ENCODE peak calls at places on chromosome 17, in eight cellular contexts. D, A, Z, N, O, C, M and T are unnamed samples.
A peak's percentile ranks its signal among the peaks of the same experiment; 100 is the strongest.

GRCh38 chr17:28335201-28335958 is at the start of the genes IFT20 and TNFAIP1:
- DNase-seq in O (peak; percentile 100), A (peak; percentile 98), D (peak; percentile 100), C (peak; percentile 100), Z (peak; percentile 97), N (peak; percentile 98), M (peak; percentile 98), T (peak; percentile 99)

GRCh38 chr17:16472539-16472938 is 19.5 kb downstream of the LRRC75A start:
- DNase-seq in A (no peak), C (peak; percentile 82), O (no peak), D (no peak), M (no peak), Z (no peak), N (no peak), T (no peak)

GRCh38 chr17:1275962-1276736 is 3.3 kb upstream of the TRARG1 start:
- DNase-seq in Z (peak; percentile 80), A (peak; percentile 73), N (peak; percentile 49), C (peak; percentile 75), O (peak; percentile 52), M (peak; percentile 71), D (peak; percentile 80), T (peak; percentile 59)

GRCh38 chr17:64054304-64054703 is 33.9 kb upstream of the ICAM2 start:
- DNase-seq in M (no peak), D (no peak), A (no peak), O (no peak), C (no peak), N (no peak), Z (no peak), T (no peak)

GRCh38 chr17:7651097-7651958 is 602 bp downstream of the ATP1B2 start:
- DNase-seq in D (no peak), M (no peak), N (peak; percentile 45), C (no peak), Z (no peak), O (no peak), A (no peak), T (no peak)

GRCh38 chr17:46809110-46809571 is 9.4 kb downstream of the WNT3 start:
- DNase-seq in C (peak; percentile 9), O (no peak), N (no peak), D (no peak), M (no peak), Z (no peak), A (no peak), T (peak; percentile 32)

GRCh38 chr17:73784015-73784603 is 139.9 kb upstream of the SDK2 start:
- DNase-seq in A (no peak), N (no peak), C (no peak), M (no peak), D (no peak), O (no peak), Z (no peak), T (no peak)

GRCh38 chr17:12209792-12210191 is 189.1 kb downstream of the MAP2K4 start:
- DNase-seq in O (no peak), M (no peak), A (no peak), C (no peak), D (no peak), Z (no peak), N (no peak), T (no peak)

GRCh38 chr17:40815381-40815780 is 7.0 kb downstream of the KRT10 start:
- DNase-seq in O (no peak), N (no peak), D (no peak), Z (no peak), C (no peak), M (no peak), A (no peak), T (no peak)

GRCh38 chr17:46950997-46951621 is 27.9 kb downstream of the RPRML start:
- DNase-seq in M (no peak), N (no peak), A (no peak), Z (no peak), D (peak; percentile 35), C (peak; percentile 59), O (no peak), T (peak; percentile 8)

GRCh38 chr17:48795444-48796162 is 21.4 kb downstream of the TTLL6 start:
- DNase-seq in Z (peak; percentile 77), D (no peak), M (peak; percentile 45), O (no peak), N (peak; percentile 48), C (no peak), A (no peak), T (no peak)

DNA sequence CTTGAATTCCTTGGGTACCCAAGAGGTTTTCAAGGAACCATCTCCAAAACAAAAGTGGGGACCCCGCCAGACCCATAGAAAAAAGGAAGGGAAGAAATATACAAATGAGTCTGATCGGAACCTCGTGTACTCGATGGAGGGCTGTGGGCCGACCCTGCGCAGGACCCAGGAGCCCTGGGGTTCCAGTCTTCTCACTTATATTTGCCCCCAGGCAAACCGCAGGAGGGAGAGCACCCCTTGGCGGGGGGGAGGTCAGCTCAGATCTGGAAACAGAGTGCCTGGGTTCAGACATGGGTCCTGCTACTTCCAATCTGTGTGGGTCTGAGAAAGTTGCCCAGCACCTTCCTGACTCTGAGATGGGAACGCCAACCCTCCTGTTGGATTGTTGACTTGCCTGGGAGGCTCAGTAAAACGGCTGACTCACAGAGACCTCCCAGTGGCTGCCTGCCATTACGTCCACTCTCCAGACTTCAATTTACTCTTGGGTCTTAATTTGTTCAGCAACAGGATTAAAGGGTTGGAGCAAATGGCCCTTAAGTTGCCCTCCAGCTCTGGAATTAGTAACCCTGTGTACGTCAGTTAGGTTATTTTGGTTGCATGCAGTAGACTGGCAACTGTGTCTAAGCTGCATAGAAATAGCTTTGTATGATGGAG is 24.9 kb upstream of the CACNG4 start:
- DNase-seq in M (no peak), D (no peak), O (peak; percentile 19), Z (no peak), C (no peak), N (no peak), A (no peak), T (no peak)
- H3K4me3 ChIP-seq in M (no peak overlapping the region), D (no peak overlapping the region), O (no peak overlapping the region), Z (no peak overlapping the region), C (no peak overlapping the region), N (no peak overlapping the region), A (no peak overlapping the region), T (no peak overlapping the region)

GRCh38 chr17:76691379-76692191 is 19.2 kb downstream of the MXRA7 start:
- DNase-seq in D (no peak), M (no peak), A (no peak), C (no peak), O (no peak), Z (no peak), N (no peak), T (no peak)

GRCh38 chr17:76688165-76688622 is 22.6 kb downstream of the MXRA7 start:
- DNase-seq in D (peak; percentile 75), Z (no peak), O (no peak), A (no peak), N (peak; percentile 49), C (no peak), M (no peak), T (no peak)

GRCh38 chr17:76687278-76688164 is 23.2 kb downstream of the MXRA7 start:
- DNase-seq in M (no peak), N (peak; percentile 83), A (no peak), Z (no peak), C (no peak), D (peak; percentile 79), O (no peak), T (no peak)

GRCh38 chr17:76689859-76690258 is 20.9 kb downstream of the MXRA7 start:
- DNase-seq in O (no peak), Z (no peak), C (no peak), N (no peak), M (no peak), A (no peak), D (no peak), T (no peak)

GRCh38 chr17:76690596-76691280 is 20.0 kb downstream of the MXRA7 start:
- DNase-seq in D (no peak), M (no peak), Z (no peak), N (no peak), A (no peak), C (no peak), O (no peak), T (no peak)
- H3K4me1 ChIP-seq in D (peaks cover 37% of the 10 kb centered on the region), M (peaks cover 48% of the 10 kb centered on the region), Z (no peaks in the 10 kb centered on the region), N (peaks cover 2% of the 10 kb centered on the region), A (peaks cover 18% of the 10 kb centered on the region), C (no peaks in the 10 kb centered on the region), O (peaks cover 8% of the 10 kb centered on the region), T (peaks cover 13% of the 10 kb centered on the region)

DNA sequence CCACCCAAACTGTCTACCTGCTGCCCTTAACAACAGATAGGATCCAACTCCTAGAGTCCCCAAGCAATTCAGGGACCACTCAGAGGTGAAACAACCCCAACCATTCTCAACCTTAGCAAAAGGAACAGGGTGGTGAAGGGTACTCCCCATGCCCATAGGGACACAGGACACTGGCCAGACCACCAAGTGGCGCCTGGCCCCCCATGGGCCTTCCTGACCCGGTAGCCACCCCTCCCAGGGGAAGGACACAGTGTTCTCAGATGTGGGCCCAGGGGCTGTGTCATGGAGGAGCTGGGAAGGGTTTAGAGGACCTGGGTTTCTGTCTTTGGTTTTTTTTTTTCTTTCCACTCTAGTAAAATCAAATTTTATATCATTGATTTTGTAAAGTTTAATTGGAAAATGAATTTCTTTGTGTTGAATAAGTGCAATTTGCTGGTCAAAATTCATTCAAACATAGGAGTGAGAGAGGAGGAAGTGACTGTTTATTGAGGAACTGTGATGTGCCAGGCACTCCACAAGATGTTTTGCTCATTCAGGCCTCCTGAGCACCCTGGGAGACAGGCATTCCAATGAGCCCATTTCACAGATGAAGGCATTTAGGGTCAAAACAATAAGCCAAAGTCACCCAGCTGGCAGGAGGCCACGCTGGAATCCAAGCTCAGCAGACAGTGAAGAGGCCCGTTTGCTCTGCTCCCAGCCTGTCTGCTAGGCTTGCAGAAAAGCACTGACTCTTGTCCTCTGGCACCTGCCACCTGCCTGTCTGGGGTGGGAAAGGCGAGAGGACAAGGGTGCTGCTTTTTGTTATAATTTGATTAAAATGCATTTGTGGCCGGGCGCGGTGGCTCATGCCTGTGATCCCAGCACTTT is 9.9 kb upstream of the SLC25A39 start:
- DNase-seq in N (no peak), O (no peak), A (no peak), M (no peak), C (no peak), D (no peak), Z (no peak), T (no peak)
- TF ChIP-seq CTCF in N (no peak), O (no peak), A (no peak), M (no peak), C (no peak), D (no peak), Z (no peak), T (no peak)

GRCh38 chr17:68792873-68793272 is 162.3 kb downstream of the ABCA8 start:
- DNase-seq in Z (no peak), N (no peak), M (no peak), C (no peak), D (no peak), A (no peak), O (no peak), T (no peak)
- H3K4me3 ChIP-seq in Z (no peak overlapping the region), N (no peak overlapping the region), M (no peak overlapping the region), C (no peak overlapping the region), D (no peak overlapping the region), A (no peak overlapping the region), O (no peak overlapping the region), T (no peak overlapping the region)

GRCh38 chr17:32709562-32709961 is 167.4 kb downstream of the MYO1D start:
- DNase-seq in O (no peak), M (no peak), C (no peak), A (no peak), D (no peak), Z (no peak), N (no peak), T (no peak)
- H3K4me1 ChIP-seq in O (no peaks in the 10 kb centered on the region), M (no peaks in the 10 kb centered on the region), C (no peaks in the 10 kb centered on the region), A (peaks cover 5% of the 10 kb centered on the region), D (no peaks in the 10 kb centered on the region), Z (no peaks in the 10 kb centered on the region), N (no peaks in the 10 kb centered on the region), T (peaks cover 4% of the 10 kb centered on the region)

GRCh38 chr17:81403040-81403467 is 7.8 kb downstream of the BAHCC1 start:
- DNase-seq in O (no peak), N (no peak), D (no peak), C (peak; percentile 72), A (no peak), M (no peak), Z (no peak), T (peak; percentile 59)
- TF ChIP-seq CTCF in O (no peak), N (no peak), D (no peak), C (peak; percentile 37), A (no peak), M (no peak), Z (no peak), T (peak; percentile 23)